ENCODE peak calls at places on chromosome 7, in seven cellular contexts. One of them, this sample, is unnamed.
A peak's percentile ranks its signal among the peaks of the same experiment; 100 is the strongest.

GRCh38 chr7:111587715-111588433 is 25.6 kb upstream of the IMMP2L start:
- DNase-seq in ascending aorta: no peak
- DNase-seq in osteoblast: no peak
- DNase-seq in right cardiac atrium: no peak
- DNase-seq in transverse colon: no peak
- DNase-seq in naive thymus-derived CD4-positive, alpha-beta T cell: no peak
- DNase-seq in mammary epithelial cell: peak; percentile 3
- DNase-seq in this sample: no peak

GRCh38 chr7:8305625-8306388 is 43.8 kb upstream of the ICA1 start:
- DNase-seq in osteoblast: no peak
- DNase-seq in right cardiac atrium: no peak
- DNase-seq in transverse colon: no peak
- DNase-seq in ascending aorta: no peak
- DNase-seq in naive thymus-derived CD4-positive, alpha-beta T cell: no peak
- DNase-seq in mammary epithelial cell: no peak
- DNase-seq in this sample: no peak

GRCh38 chr7:126780993-126781392 is 471.7 kb downstream of the GRM8 start:
- DNase-seq in osteoblast: no peak
- DNase-seq in transverse colon: no peak
- DNase-seq in right cardiac atrium: no peak
- DNase-seq in naive thymus-derived CD4-positive, alpha-beta T cell: no peak
- DNase-seq in mammary epithelial cell: no peak
- DNase-seq in ascending aorta: no peak
- DNase-seq in this sample: no peak

GRCh38 chr7:74092964-74093339 is 9.3 kb downstream of the LIMK1 start:
- DNase-seq in ascending aorta: peak; percentile 44
- DNase-seq in naive thymus-derived CD4-positive, alpha-beta T cell: no peak
- DNase-seq in right cardiac atrium: peak; percentile 68
- DNase-seq in transverse colon: peak; percentile 61
- DNase-seq in mammary epithelial cell: peak; percentile 16
- DNase-seq in osteoblast: peak; percentile 92
- DNase-seq in this sample: peak; percentile 84

GRCh38 chr7:87164433-87164832 is 12.2 kb downstream of the DMTF1 start:
- DNase-seq in right cardiac atrium: no peak
- DNase-seq in ascending aorta: no peak
- DNase-seq in naive thymus-derived CD4-positive, alpha-beta T cell: no peak
- DNase-seq in osteoblast: no peak
- DNase-seq in transverse colon: no peak
- DNase-seq in mammary epithelial cell: no peak
- DNase-seq in this sample: no peak

GRCh38 chr7:2943851-2944601 is 99.6 kb downstream of the CARD11 start:
- DNase-seq in ascending aorta: no peak
- DNase-seq in naive thymus-derived CD4-positive, alpha-beta T cell: peak; percentile 12
- DNase-seq in mammary epithelial cell: no peak
- DNase-seq in osteoblast: no peak
- DNase-seq in right cardiac atrium: no peak
- DNase-seq in transverse colon: no peak
- DNase-seq in this sample: peak; percentile 33

GRCh38 chr7:20113423-20114027 is 103.7 kb downstream of the MACC1 start:
- DNase-seq in ascending aorta: no peak
- DNase-seq in naive thymus-derived CD4-positive, alpha-beta T cell: no peak
- DNase-seq in transverse colon: no peak
- DNase-seq in mammary epithelial cell: no peak
- DNase-seq in osteoblast: no peak
- DNase-seq in right cardiac atrium: no peak
- DNase-seq in this sample: no peak

GRCh38 chr7:24115661-24116060 is 168.3 kb upstream of the NPY start:
- DNase-seq in ascending aorta: no peak
- DNase-seq in naive thymus-derived CD4-positive, alpha-beta T cell: no peak
- DNase-seq in transverse colon: no peak
- DNase-seq in mammary epithelial cell: no peak
- DNase-seq in osteoblast: no peak
- DNase-seq in right cardiac atrium: no peak
- DNase-seq in this sample: no peak

GRCh38 chr7:79461660-79462059 is 8.2 kb upstream of the MAGI2 start:
- DNase-seq in mammary epithelial cell: peak; percentile 75
- DNase-seq in ascending aorta: no peak
- DNase-seq in osteoblast: peak; percentile 22
- DNase-seq in naive thymus-derived CD4-positive, alpha-beta T cell: no peak
- DNase-seq in right cardiac atrium: no peak
- DNase-seq in transverse colon: no peak
- DNase-seq in this sample: no peak

GRCh38 chr7:157769016-157769869 is 432.4 kb downstream of the DNAJB6 start:
- DNase-seq in transverse colon: no peak
- DNase-seq in naive thymus-derived CD4-positive, alpha-beta T cell: no peak
- DNase-seq in ascending aorta: no peak
- DNase-seq in osteoblast: no peak
- DNase-seq in mammary epithelial cell: no peak
- DNase-seq in right cardiac atrium: no peak
- DNase-seq in this sample: peak; percentile 33

GRCh38 chr7:47193003-47193402 is 388.9 kb downstream of the TNS3 start:
- DNase-seq in ascending aorta: no peak
- DNase-seq in mammary epithelial cell: no peak
- DNase-seq in right cardiac atrium: no peak
- DNase-seq in transverse colon: peak; percentile 36
- DNase-seq in osteoblast: no peak
- DNase-seq in naive thymus-derived CD4-positive, alpha-beta T cell: no peak
- DNase-seq in this sample: no peak

GRCh38 chr7:27242580-27243339 is at the start of gene EVX1:
- DNase-seq in mammary epithelial cell: no peak
- DNase-seq in naive thymus-derived CD4-positive, alpha-beta T cell: no peak
- DNase-seq in transverse colon: peak; percentile 42
- DNase-seq in right cardiac atrium: no peak
- DNase-seq in osteoblast: peak; percentile 91
- DNase-seq in ascending aorta: no peak
- DNase-seq in this sample: no peak

GRCh38 chr7:149736478-149737360 is 36.7 kb downstream of the ZNF467 start:
- DNase-seq in ascending aorta: no peak
- DNase-seq in right cardiac atrium: no peak
- DNase-seq in naive thymus-derived CD4-positive, alpha-beta T cell: no peak
- DNase-seq in mammary epithelial cell: no peak
- DNase-seq in osteoblast: peak; percentile 78
- DNase-seq in transverse colon: no peak
- DNase-seq in this sample: peak; percentile 19

GRCh38 chr7:82179311-82179710 is 264.3 kb downstream of the CACNA2D1 start:
- DNase-seq in osteoblast: peak; percentile 25
- DNase-seq in ascending aorta: no peak
- DNase-seq in transverse colon: no peak
- DNase-seq in naive thymus-derived CD4-positive, alpha-beta T cell: no peak
- DNase-seq in mammary epithelial cell: no peak
- DNase-seq in right cardiac atrium: no peak
- DNase-seq in this sample: no peak

GRCh38 chr7:129989466-129989865 is 36.7 kb upstream of the UBE2H start:
- DNase-seq in mammary epithelial cell: peak; percentile 24
- DNase-seq in transverse colon: no peak
- DNase-seq in osteoblast: no peak
- DNase-seq in right cardiac atrium: no peak
- DNase-seq in naive thymus-derived CD4-positive, alpha-beta T cell: no peak
- DNase-seq in ascending aorta: no peak
- DNase-seq in this sample: no peak

GRCh38 chr7:92716825-92717580 is 119.4 kb downstream of the CDK6 start:
- DNase-seq in osteoblast: no peak
- DNase-seq in ascending aorta: no peak
- DNase-seq in naive thymus-derived CD4-positive, alpha-beta T cell: no peak
- DNase-seq in mammary epithelial cell: no peak
- DNase-seq in transverse colon: no peak
- DNase-seq in right cardiac atrium: no peak
- DNase-seq in this sample: no peak

GRCh38 chr7:92715963-92716362 is 120.4 kb downstream of the CDK6 start:
- DNase-seq in naive thymus-derived CD4-positive, alpha-beta T cell: no peak
- DNase-seq in transverse colon: no peak
- DNase-seq in right cardiac atrium: no peak
- DNase-seq in mammary epithelial cell: no peak
- DNase-seq in ascending aorta: no peak
- DNase-seq in osteoblast: no peak
- DNase-seq in this sample: no peak

GRCh38 chr7:92717601-92717981 is 118.8 kb downstream of the CDK6 start:
- DNase-seq in ascending aorta: no peak
- DNase-seq in naive thymus-derived CD4-positive, alpha-beta T cell: no peak
- DNase-seq in mammary epithelial cell: peak; percentile 79
- DNase-seq in osteoblast: no peak
- DNase-seq in right cardiac atrium: no peak
- DNase-seq in transverse colon: no peak
- DNase-seq in this sample: no peak

GRCh38 chr7:92720604-92721350 is 115.6 kb downstream of the CDK6 start:
- DNase-seq in right cardiac atrium: no peak
- DNase-seq in transverse colon: no peak
- DNase-seq in naive thymus-derived CD4-positive, alpha-beta T cell: no peak
- DNase-seq in ascending aorta: no peak
- DNase-seq in osteoblast: no peak
- DNase-seq in mammary epithelial cell: no peak
- DNase-seq in this sample: no peak

DNA sequence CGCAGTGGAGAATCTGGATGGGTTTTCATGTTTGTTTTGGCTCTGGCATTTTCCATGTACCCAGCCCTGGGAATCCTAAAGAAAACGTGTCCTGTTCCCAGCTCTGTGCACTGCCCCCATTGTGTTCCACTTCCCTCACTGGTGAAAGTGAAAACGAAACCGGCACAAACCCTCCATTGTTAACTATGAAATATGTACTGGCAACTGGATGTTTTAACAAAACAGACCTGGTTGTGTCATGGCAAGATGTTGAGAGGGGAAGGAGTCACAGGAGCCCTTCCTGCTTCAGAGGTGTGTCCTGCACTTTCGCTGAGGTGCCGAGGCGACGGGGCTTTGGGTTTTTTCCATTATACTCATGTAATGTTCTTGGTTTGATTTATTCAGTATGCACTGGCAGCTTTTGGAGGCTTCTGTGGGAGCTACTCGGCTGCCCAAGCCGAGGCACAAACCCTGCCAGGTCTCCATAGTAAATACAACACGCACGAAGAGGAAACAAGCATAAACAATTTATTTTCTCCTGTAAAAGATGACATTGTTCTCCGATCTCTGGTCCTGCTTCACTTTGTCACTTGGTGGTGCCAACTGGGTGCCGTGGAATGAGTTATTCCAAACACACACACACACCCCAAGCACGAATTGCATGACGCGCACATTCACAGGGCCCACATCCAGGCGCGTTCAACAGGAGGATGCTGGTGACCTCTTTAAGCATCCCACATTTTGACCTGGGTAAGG is 118.2 kb downstream of the CDK6 start:
- DNase-seq in right cardiac atrium: peak; percentile 46
- DNase-seq in naive thymus-derived CD4-positive, alpha-beta T cell: peak; percentile 50
- DNase-seq in transverse colon: peak; percentile 55
- DNase-seq in osteoblast: peak; percentile 58
- DNase-seq in mammary epithelial cell: peak; percentile 90
- DNase-seq in ascending aorta: no peak
- DNase-seq in this sample: peak; percentile 48
- H3K4me3 ChIP-seq in right cardiac atrium: peak overlapping the region; percentile 58
- H3K4me3 ChIP-seq in naive thymus-derived CD4-positive, alpha-beta T cell: peak overlapping the region; percentile 62
- H3K4me3 ChIP-seq in transverse colon: peak overlapping the region; percentile 39
- H3K4me3 ChIP-seq in osteoblast: peak overlapping the region; percentile 71
- H3K4me3 ChIP-seq in mammary epithelial cell: peak overlapping the region; percentile 34
- H3K4me3 ChIP-seq in ascending aorta: peak overlapping the region; percentile 61
- H3K4me3 ChIP-seq in this sample: peak overlapping the region; percentile 47

GRCh38 chr7:75637854-75638606 is 100.7 kb downstream of the HIP1 start:
- DNase-seq in naive thymus-derived CD4-positive, alpha-beta T cell: no peak
- DNase-seq in mammary epithelial cell: no peak
- DNase-seq in osteoblast: no peak
- DNase-seq in right cardiac atrium: no peak
- DNase-seq in ascending aorta: no peak
- DNase-seq in transverse colon: no peak
- DNase-seq in this sample: no peak

GRCh38 chr7:75639893-75640600 is 98.7 kb downstream of the HIP1 start:
- DNase-seq in osteoblast: peak; percentile 80
- DNase-seq in right cardiac atrium: no peak
- DNase-seq in ascending aorta: no peak
- DNase-seq in transverse colon: no peak
- DNase-seq in naive thymus-derived CD4-positive, alpha-beta T cell: no peak
- DNase-seq in mammary epithelial cell: no peak
- DNase-seq in this sample: no peak

GRCh38 chr7:75638607-75639070 is 100.1 kb downstream of the HIP1 start:
- DNase-seq in ascending aorta: no peak
- DNase-seq in mammary epithelial cell: peak; percentile 28
- DNase-seq in naive thymus-derived CD4-positive, alpha-beta T cell: no peak
- DNase-seq in right cardiac atrium: peak; percentile 62
- DNase-seq in transverse colon: peak; percentile 29
- DNase-seq in osteoblast: peak; percentile 96
- DNase-seq in this sample: peak; percentile 62

GRCh38 chr7:75642810-75643486 is 95.8 kb downstream of the HIP1 start:
- DNase-seq in ascending aorta: no peak
- DNase-seq in transverse colon: peak; percentile 53
- DNase-seq in right cardiac atrium: peak; percentile 35
- DNase-seq in naive thymus-derived CD4-positive, alpha-beta T cell: peak; percentile 52
- DNase-seq in mammary epithelial cell: peak; percentile 50
- DNase-seq in osteoblast: peak; percentile 87
- DNase-seq in this sample: peak; percentile 66

GRCh38 chr7:75639071-75639892 is 99.5 kb downstream of the HIP1 start:
- DNase-seq in ascending aorta: no peak
- DNase-seq in naive thymus-derived CD4-positive, alpha-beta T cell: peak; percentile 55
- DNase-seq in osteoblast: peak; percentile 94
- DNase-seq in transverse colon: peak; percentile 46
- DNase-seq in mammary epithelial cell: peak; percentile 45
- DNase-seq in right cardiac atrium: peak; percentile 57
- DNase-seq in this sample: peak; percentile 71
- H3K9me3 ChIP-seq in ascending aorta: no peaks in the 10 kb centered on the region
- H3K9me3 ChIP-seq in naive thymus-derived CD4-positive, alpha-beta T cell: no peaks in the 10 kb centered on the region
- H3K9me3 ChIP-seq in osteoblast: no peaks in the 10 kb centered on the region
- H3K9me3 ChIP-seq in transverse colon: no peaks in the 10 kb centered on the region
- H3K9me3 ChIP-seq in mammary epithelial cell: no peaks in the 10 kb centered on the region
- H3K9me3 ChIP-seq in right cardiac atrium: no peaks in the 10 kb centered on the region
- H3K9me3 ChIP-seq in this sample: no peaks in the 10 kb centered on the region

GRCh38 chr7:63080831-63081230 is 917.8 kb upstream of the ZNF722 start:
- DNase-seq in osteoblast: no peak
- DNase-seq in naive thymus-derived CD4-positive, alpha-beta T cell: no peak
- DNase-seq in right cardiac atrium: no peak
- DNase-seq in transverse colon: no peak
- DNase-seq in mammary epithelial cell: no peak
- DNase-seq in ascending aorta: no peak
- DNase-seq in this sample: no peak
- H3K4me1 ChIP-seq in osteoblast: no peaks in the 10 kb centered on the region
- H3K4me1 ChIP-seq in naive thymus-derived CD4-positive, alpha-beta T cell: no peaks in the 10 kb centered on the region
- H3K4me1 ChIP-seq in right cardiac atrium: no peaks in the 10 kb centered on the region
- H3K4me1 ChIP-seq in transverse colon: no peaks in the 10 kb centered on the region
- H3K4me1 ChIP-seq in mammary epithelial cell: no peaks in the 10 kb centered on the region
- H3K4me1 ChIP-seq in ascending aorta: no peaks in the 10 kb centered on the region
- H3K4me1 ChIP-seq in this sample: no peaks in the 10 kb centered on the region

DNA sequence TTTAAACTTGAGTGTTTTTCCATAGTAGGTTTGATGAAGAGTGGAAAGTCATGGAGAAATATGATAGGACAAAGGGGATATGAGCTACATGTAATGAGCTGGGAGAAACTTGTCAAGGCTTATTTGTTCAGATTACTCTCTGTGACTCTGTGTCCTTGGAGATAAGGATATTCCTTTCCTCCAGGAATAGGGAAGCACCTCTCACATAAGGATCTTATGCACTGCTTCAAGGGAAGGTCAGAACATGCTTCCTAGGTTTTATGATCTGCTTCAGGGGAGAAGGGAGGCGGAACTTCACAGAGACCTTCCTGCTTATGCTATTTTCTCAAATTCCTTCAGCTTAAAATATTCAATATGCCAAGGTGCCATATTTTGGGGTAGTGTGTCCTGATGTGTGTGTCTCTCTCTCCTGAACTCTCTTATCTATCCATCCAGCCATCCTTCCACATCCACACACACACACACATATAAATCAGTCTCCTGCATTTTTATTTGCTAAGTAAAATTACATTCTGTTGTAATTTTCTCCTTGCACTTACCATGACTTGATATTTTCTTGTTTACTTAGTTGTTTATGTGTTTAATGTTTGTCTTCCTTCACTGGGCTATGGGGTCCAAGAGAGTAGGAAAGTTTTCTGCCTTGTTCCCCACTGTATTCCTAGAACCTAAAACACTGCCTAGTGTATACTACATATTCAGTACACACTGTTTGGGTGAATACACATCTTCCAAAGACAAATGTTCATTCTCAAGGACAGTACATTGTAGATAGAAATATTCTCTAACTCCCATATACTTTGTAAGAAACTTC is 26.4 kb downstream of the ARL4A start:
- DNase-seq in right cardiac atrium: no peak
- DNase-seq in osteoblast: no peak
- DNase-seq in mammary epithelial cell: no peak
- DNase-seq in ascending aorta: no peak
- DNase-seq in transverse colon: no peak
- DNase-seq in naive thymus-derived CD4-positive, alpha-beta T cell: no peak
- DNase-seq in this sample: no peak
- H3K4me3 ChIP-seq in right cardiac atrium: no peak overlapping the region
- H3K4me3 ChIP-seq in osteoblast: no peak overlapping the region
- H3K4me3 ChIP-seq in mammary epithelial cell: no peak overlapping the region
- H3K4me3 ChIP-seq in ascending aorta: no peak overlapping the region
- H3K4me3 ChIP-seq in transverse colon: no peak overlapping the region
- H3K4me3 ChIP-seq in naive thymus-derived CD4-positive, alpha-beta T cell: no peak overlapping the region
- H3K4me3 ChIP-seq in this sample: no peak overlapping the region

This sample was measured in lower lobe of right lung.